ENCODE peak calls at places on chromosomes 2 and 18, in four cellular contexts. Z is IMR-90, V is mesendoderm, B is H1. L is an unnamed sample.

GRCh38 chr2:129812071-129812470 is 167.4 kb upstream of the RAB6C start:
- DNase-seq in Z (no peak), V (no peak), B (no peak), L (no peak)

GRCh38 chr2:96757477-96757860 is 3.2 kb upstream of the CNNM4 start:
- DNase-seq in Z (no peak), V (no peak), B (no peak), L (no peak)

GRCh38 chr2:212245868-212246267 is 292.7 kb downstream of the ERBB4 start:
- DNase-seq in Z (no peak), V (no peak), B (no peak), L (no peak)

GRCh38 chr18:60053747-60054304 is 154.0 kb downstream of the PMAIP1 start:
- DNase-seq in Z (peak), V (peak), B (no peak), L (peak)

GRCh38 chr18:9356969-9357368 is 22.4 kb downstream of the TWSG1 start:
- DNase-seq in Z (no peak), V (no peak), B (no peak), L (no peak)

GRCh38 chr18:58186258-58186948 is 142.4 kb downstream of the NEDD4L start:
- DNase-seq in Z (peak), V (peak), B (no peak), L (no peak)

GRCh38 chr2:240722376-240722775 is 30.7 kb downstream of the AQP12A start:
- DNase-seq in Z (no peak), V (no peak), B (no peak), L (no peak)

GRCh38 chr2:42091671-42092070 is 43.9 kb downstream of the PKDCC start:
- DNase-seq in Z (no peak), V (no peak), B (no peak), L (no peak)

GRCh38 chr2:174535757-174536703 is 49.2 kb upstream of the GPR155 start:
- DNase-seq in Z (no peak), V (peak), B (no peak), L (no peak)

GRCh38 chr2:136072616-136073015 is 45.3 kb downstream of the CXCR4 start:
- DNase-seq in Z (no peak), V (no peak), B (no peak), L (no peak)

GRCh38 chr2:106885326-106885725 is 641 bp downstream of the ST6GAL2 start:
- DNase-seq in Z (no peak), V (peak), B (no peak), L (no peak)

GRCh38 chr18:57337890-57338289 is 14.5 kb upstream of the ST8SIA3 start:
- DNase-seq in Z (no peak), V (no peak), B (no peak), L (no peak)

GRCh38 chr2:130756041-130756720 is 841 bp downstream of the AMER3 start:
- DNase-seq in Z (no peak), V (peak), B (peak), L (peak)

GRCh38 chr2:187338679-187339121 is 109.4 kb downstream of the CALCRL start:
- DNase-seq in Z (no peak), V (no peak), B (no peak), L (peak)

GRCh38 chr2:563512-563911 is 113.7 kb downstream of the TMEM18 start:
- DNase-seq in Z (no peak), V (no peak), B (no peak), L (no peak)

GRCh38 chr2:110101280-110101844 is 14.3 kb downstream of the MALL start:
- DNase-seq in Z (peak), V (peak), B (peak), L (peak)

DNA sequence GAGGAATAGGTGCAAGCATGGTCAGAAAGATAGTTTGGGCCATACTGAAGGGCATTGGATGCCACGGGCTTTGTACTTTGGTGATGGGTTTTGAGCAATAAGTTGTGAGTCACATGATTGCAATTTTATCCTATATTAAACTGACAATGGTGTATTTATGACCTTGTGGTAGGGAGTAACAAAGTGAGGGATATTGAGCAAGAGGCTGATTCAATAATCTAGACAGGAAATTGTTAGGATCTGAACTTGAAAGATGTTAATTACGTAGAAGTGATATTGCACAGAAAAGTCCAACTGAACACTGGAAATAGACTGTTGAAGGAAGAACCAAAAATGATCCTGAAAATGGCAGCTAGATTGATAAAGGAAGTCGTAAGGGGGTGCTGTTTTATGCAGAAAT is 46.6 kb upstream of the TCF4 start:
- DNase-seq in Z (peak), V (no peak), B (no peak), L (no peak)
- H2AK5ac ChIP-seq in Z (no peak), V (no peak), B (no peak), L (no peak)

DNA sequence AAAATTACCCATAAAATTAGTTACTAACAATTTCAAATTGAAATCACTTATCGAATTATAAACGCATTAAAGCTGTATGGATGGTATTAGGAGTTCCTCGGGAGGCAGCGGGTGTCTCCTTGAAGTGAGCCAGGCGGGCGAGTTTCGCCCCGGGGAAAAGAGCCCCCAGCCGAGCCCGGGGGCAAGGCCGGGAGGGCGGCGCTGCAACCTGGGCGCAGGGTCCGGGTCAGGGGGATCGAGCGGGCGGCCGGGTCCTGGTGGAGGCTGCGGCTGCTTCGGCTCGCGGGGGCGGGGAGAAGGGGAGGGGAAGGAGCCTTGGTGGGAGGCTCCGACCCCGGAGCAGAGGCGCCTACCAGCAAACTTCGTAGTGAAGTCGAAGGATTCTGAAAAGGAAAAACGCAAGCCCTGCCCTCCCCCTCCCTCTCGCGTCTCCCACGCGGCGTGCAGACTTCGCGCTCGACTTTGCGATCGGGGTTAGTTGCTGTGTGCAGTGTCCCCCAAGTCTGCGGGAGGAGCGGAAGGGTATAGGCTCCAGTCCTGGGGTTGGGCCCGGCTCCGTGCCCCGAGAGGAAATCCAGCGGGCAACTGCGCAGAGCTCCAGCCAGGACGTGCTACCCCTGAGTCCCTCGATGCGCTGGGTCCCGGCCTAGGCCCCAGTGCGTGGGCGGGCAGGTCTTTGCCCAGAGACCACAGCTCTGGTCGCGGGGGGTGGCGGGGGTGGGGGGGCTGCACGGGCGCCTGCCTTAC is 140.9 kb downstream of the MEIS1 start:
- DNase-seq in Z (peak), V (peak), B (no peak), L (peak)
- H3K4ac ChIP-seq in Z (peak), V (no peak), B (no peak), L (no peak)

GRCh38 chr2:221272729-221273128 is 299.4 kb downstream of the EPHA4 start:
- DNase-seq in Z (no peak), V (no peak), B (no peak), L (no peak)
- H3K56ac ChIP-seq in Z (no peak), V (no peak), B (no peak), L (no peak)

DNA sequence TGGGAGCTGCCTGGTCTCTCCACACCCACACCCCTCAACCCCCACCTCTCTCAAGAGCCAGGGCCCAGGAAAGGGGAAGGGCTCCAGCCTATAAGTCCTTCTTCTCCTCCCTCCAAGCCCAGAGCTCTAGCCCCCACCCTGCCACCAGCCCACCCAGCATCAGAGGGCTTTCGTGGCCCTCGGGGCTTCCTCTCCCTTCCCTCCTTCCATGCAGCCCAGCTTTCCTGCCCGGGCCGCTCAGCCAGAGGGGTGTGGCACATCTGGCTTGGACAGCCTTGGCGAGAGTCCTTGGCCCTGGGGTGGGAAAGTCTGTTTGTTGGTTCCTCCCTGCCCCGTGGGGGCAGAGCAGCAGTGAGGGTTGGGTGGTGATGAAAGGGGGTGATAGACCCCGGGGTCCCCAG is 7.1 kb downstream of the TNS1 start:
- DNase-seq in Z (no peak), V (no peak), B (no peak), L (no peak)
- H2AK5ac ChIP-seq in Z (peak), V (no peak), B (no peak), L (no peak)

GRCh38 chr2:10122500-10123280 is at the start of gene RRM2:
- DNase-seq in Z (peak), V (peak), B (peak), L (peak)
- H3K4ac ChIP-seq in Z (peak), V (peak), B (peak), L (peak)

GRCh38 chr2:63035169-63035568 is 15.5 kb upstream of the OTX1 start:
- DNase-seq in Z (no peak), V (no peak), B (no peak), L (no peak)
- H3K56ac ChIP-seq in Z (no peak), V (no peak), B (no peak), L (no peak)